ENCODE peak calls at places on chromosomes 11 and 22, in four cellular contexts. L, V, S and G are unnamed samples.
A peak's percentile ranks its signal among the peaks of the same experiment; 100 is the strongest.

GRCh38 chr22:49880281-49880680 is 26.6 kb downstream of the ZBED4 start:
- DNase-seq in L (no peak), V (no peak), S (no peak), G (no peak)

GRCh38 chr11:92415246-92415645 is 190.6 kb downstream of the FAT3 start:
- DNase-seq in L (no peak), V (no peak), S (no peak), G (no peak)

GRCh38 chr11:128284634-128285033 is 302.7 kb downstream of the ETS1 start:
- DNase-seq in L (no peak), V (no peak), S (no peak), G (no peak)

GRCh38 chr11:130323452-130324448 is 9.0 kb upstream of the ZBTB44 start:
- DNase-seq in L (no peak), V (no peak), S (no peak), G (no peak)

GRCh38 chr22:23565942-23566715 is 14.0 kb downstream of the IGLL1 start:
- DNase-seq in L (peak; percentile 32), V (peak; percentile 60), S (no peak), G (no peak)

GRCh38 chr11:62054484-62055121 is 69.2 kb upstream of the INCENP start:
- DNase-seq in L (peak; percentile 49), V (no peak), S (no peak), G (peak; percentile 7)

GRCh38 chr11:68517121-68517741 is 56.7 kb downstream of the PPP6R3 start:
- DNase-seq in L (no peak), V (no peak), S (no peak), G (no peak)

GRCh38 chr11:6737872-6738466 is 33.8 kb downstream of the OR2AG2 start:
- DNase-seq in L (peak; percentile 51), V (peak; percentile 51), S (no peak), G (peak; percentile 27)

GRCh38 chr22:42967933-42968332 is 47.0 kb downstream of the PACSIN2 start:
- DNase-seq in L (no peak), V (peak; percentile 48), S (no peak), G (no peak)

DNA sequence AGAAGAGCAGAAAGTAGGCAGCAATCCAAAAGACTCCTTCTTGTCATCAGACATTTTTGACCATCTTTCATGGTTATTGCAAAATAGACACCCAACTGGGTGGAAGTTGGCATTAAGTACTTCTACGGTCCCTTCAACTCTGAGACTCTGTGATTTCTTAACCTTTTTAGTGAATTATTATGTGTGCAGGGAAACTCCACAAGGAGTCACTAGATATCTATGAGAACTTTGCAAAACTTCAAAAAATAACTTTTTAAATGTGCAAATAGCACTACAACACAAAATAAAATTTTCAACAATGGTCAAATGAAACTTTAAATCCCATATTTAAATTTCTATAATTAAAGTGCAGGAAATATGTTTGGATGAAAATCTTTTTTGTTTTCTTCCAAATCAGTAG is 88.7 kb downstream of the SLC17A6 start:
- DNase-seq in L (no peak), V (no peak), S (no peak), G (no peak)
- TF ChIP-seq CTCF in L (no peak), V (no peak), S (no peak), G (no peak)

DNA sequence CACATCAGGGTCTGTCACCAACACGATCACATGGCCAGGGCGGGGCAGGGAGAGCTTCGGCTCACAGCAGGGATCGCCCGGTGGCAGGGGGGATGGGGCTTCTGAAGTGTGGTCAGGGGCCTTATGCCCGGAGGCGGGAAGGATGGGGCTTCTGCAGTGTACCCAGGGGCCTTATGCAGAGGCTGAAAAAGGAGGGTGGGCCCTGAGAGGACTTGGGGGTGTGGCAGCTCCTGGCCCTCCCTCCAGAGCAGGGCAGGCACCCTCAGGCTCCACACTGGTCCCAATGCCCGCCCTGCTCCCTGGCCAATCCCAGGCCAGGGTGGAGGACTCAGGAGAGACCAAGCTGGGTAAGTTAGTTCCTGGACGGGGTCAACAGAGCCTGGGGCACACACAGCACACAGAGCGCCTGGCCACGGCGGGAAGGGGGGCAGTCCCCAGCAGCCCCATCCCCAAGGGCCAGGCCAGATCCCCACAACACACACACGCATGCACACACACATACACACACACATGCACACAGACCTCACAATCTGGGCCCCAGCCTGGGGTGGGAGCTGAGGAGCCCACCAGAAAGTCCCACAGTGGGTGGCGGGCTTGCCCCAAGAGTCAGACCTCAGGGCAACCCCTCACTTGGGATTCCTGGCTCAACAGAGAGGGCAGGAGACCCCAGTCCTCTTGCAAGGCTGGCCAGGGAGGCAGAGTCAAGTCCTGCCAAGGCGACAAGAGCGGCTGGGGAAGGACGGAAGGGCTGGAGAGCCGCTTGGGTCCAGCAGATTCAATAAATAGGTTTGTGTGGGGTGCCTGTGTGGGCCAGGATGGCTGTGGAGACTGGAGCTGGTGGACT is 1.1 kb upstream of the CEND1 start:
- DNase-seq in L (no peak), V (no peak), S (no peak), G (no peak)
- H3K27ac ChIP-seq in L (no peak overlapping the region), V (no peak overlapping the region), S (no peak overlapping the region), G (no peak overlapping the region)

GRCh38 chr11:72544589-72544988 is 110.3 kb upstream of the CLPB start:
- DNase-seq in L (no peak), V (no peak), S (no peak), G (no peak)

GRCh38 chr11:72541224-72541974 is 107.1 kb upstream of the CLPB start:
- DNase-seq in L (peak; percentile 51), V (no peak), S (no peak), G (no peak)

GRCh38 chr11:72548481-72548880 is 114.2 kb upstream of the CLPB start:
- DNase-seq in L (no peak), V (no peak), S (no peak), G (no peak)

DNA sequence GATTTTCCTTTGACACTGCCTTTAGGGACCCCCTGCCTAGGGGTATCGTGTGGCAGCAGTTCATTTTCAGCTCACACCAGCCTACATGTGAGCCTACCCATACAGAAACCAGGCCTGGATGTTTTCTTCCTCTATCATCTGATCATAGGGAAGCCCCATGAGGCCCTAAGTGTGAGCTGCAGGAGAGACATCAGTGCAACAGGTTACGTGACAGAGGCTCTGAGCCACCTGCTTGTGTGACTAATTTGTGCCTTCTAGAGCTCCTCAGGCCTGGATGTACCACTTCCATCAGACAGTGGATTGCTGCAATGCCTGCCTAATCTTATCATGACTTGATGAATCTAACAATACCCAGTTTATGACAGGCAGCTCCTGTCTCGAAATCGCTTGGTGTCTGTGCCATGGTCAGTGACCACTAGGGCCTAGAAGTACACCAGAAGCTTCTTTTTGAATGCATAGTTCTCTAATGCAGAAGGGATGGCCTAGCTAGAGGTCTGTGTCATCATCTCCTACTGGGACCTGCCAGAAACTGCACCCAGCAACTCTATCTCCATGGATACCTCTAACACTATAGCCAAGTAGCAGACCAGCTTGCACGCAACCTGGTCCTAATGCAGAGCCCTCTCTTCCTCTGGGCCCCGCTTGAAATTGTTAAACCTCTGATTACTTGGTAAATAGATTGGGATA is 109.7 kb upstream of the CLPB start:
- DNase-seq in L (no peak), V (no peak), S (no peak), G (no peak)
- H3K27me3 ChIP-seq in L (no peaks in the 10 kb centered on the region), V (peaks cover 51% of the 10 kb centered on the region), S (no peaks in the 10 kb centered on the region), G (no peaks in the 10 kb centered on the region)

GRCh38 chr11:35163707-35164496 is 24.9 kb downstream of the CD44 start:
- DNase-seq in L (no peak), V (no peak), S (no peak), G (no peak)
- TF ChIP-seq CTCF in L (no peak), V (no peak), S (no peak), G (peak; percentile 59)

GRCh38 chr11:57468276-57468675 is 7.9 kb downstream of the RTN4RL2 start:
- DNase-seq in L (no peak), V (no peak), S (no peak), G (no peak)
- H3K27ac ChIP-seq in L (no peak overlapping the region), V (no peak overlapping the region), S (no peak overlapping the region), G (no peak overlapping the region)

DNA sequence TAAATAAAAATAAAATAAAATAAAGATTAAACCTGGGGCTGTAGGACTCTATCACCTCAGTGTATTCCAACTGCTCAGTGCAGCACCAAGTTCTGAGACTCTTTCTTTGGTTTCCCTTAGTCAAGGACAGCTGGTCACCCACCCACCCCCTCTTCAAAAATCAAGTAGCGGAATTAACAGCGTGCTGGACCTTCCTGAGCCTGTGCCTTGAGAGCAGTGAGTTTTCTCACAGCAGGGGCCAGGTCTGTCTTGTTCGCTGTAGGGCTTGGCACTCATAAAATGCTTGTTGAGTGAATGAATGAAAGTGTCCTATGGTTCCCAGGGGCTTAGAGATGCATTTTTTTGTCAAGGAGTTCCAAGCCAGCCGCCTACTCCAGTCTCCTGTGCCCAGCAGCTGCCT is 2.9 kb upstream of the ALX4 start:
- DNase-seq in L (no peak), V (no peak), S (no peak), G (no peak)
- H3K27me3 ChIP-seq in L (no peaks in the 10 kb centered on the region), V (peaks cover 72% of the 10 kb centered on the region), S (peaks cover 32% of the 10 kb centered on the region), G (peaks cover 90% of the 10 kb centered on the region)

GRCh38 chr11:88484873-88485621 is 147.5 kb upstream of the CTSC start:
- DNase-seq in L (peak; percentile 28), V (peak; percentile 62), S (no peak), G (no peak)
- TF ChIP-seq CTCF in L (peak; percentile 48), V (peak; percentile 69), S (peak; percentile 55), G (peak; percentile 61)

DNA sequence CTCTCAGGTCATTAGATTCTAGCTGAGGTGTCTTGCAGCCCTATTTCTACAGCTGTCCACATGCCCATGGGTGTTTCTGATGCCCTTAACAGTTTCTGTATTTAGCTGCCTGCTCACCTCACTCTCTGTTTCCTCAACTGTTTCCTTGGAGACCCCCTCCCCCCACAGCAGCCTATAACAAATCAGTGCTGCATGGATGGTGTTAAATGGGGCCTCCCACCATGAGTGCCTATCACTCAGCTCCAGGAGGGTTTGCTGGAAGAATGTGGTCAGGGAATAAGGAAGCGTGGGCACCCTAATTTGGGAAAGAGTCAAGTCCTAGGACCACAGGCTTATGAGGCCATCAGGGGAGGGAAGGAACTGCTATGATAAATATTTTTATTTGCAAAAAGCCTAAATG is 8.6 kb downstream of the KLHL35 start:
- DNase-seq in L (no peak), V (peak; percentile 26), S (no peak), G (no peak)
- H3K27ac ChIP-seq in L (no peak overlapping the region), V (no peak overlapping the region), S (peak overlapping the region; percentile 97), G (no peak overlapping the region)